ENCODE peak calls at places on chromosomes 7 and 10, in ten cellular contexts. One of them, this sample, is unnamed.

GRCh38 chr7:46220066-46220630 is 299.1 kb upstream of the IGFBP3 start:
- DNase-seq in HFFc6: peak; percentile 13
- DNase-seq in HFF-Myc: no peak
- DNase-seq in astrocyte of the cerebellum: no peak
- DNase-seq in psoas muscle: no peak
- DNase-seq in PC-9: peak; percentile 98
- DNase-seq in OCI-LY7: no peak
- DNase-seq in transverse colon: no peak
- DNase-seq in thoracic aorta: no peak
- DNase-seq in GM13976: no peak
- DNase-seq in this sample: no peak

GRCh38 chr10:14530465-14530864 is 199.7 kb upstream of the FRMD4A start:
- DNase-seq in HFFc6: peak; percentile 29
- DNase-seq in OCI-LY7: no peak
- DNase-seq in transverse colon: no peak
- DNase-seq in PC-9: no peak
- DNase-seq in HFF-Myc: no peak
- DNase-seq in thoracic aorta: no peak
- DNase-seq in psoas muscle: no peak
- DNase-seq in astrocyte of the cerebellum: no peak
- DNase-seq in GM13976: no peak
- DNase-seq in this sample: no peak

GRCh38 chr7:136912339-136912738 is 43.9 kb downstream of the CHRM2 start:
- DNase-seq in psoas muscle: no peak
- DNase-seq in PC-9: no peak
- DNase-seq in thoracic aorta: no peak
- DNase-seq in astrocyte of the cerebellum: no peak
- DNase-seq in GM13976: no peak
- DNase-seq in HFF-Myc: no peak
- DNase-seq in HFFc6: no peak
- DNase-seq in transverse colon: no peak
- DNase-seq in OCI-LY7: no peak
- DNase-seq in this sample: no peak

GRCh38 chr10:33453081-33453850 is 118.8 kb upstream of the NRP1 start:
- DNase-seq in OCI-LY7: no peak
- DNase-seq in astrocyte of the cerebellum: peak; percentile 32
- DNase-seq in thoracic aorta: no peak
- DNase-seq in psoas muscle: no peak
- DNase-seq in HFFc6: peak; percentile 86
- DNase-seq in GM13976: no peak
- DNase-seq in PC-9: no peak
- DNase-seq in transverse colon: no peak
- DNase-seq in HFF-Myc: no peak
- DNase-seq in this sample: no peak

GRCh38 chr7:157557263-157557662 is 220.5 kb downstream of the DNAJB6 start:
- DNase-seq in GM13976: no peak
- DNase-seq in OCI-LY7: no peak
- DNase-seq in HFFc6: no peak
- DNase-seq in psoas muscle: no peak
- DNase-seq in PC-9: no peak
- DNase-seq in HFF-Myc: no peak
- DNase-seq in thoracic aorta: no peak
- DNase-seq in transverse colon: no peak
- DNase-seq in astrocyte of the cerebellum: no peak
- DNase-seq in this sample: peak; percentile 12

GRCh38 chr10:95133997-95134396 is 60.0 kb upstream of the ACSM6 start:
- DNase-seq in transverse colon: no peak
- DNase-seq in thoracic aorta: no peak
- DNase-seq in astrocyte of the cerebellum: no peak
- DNase-seq in OCI-LY7: no peak
- DNase-seq in PC-9: no peak
- DNase-seq in HFFc6: no peak
- DNase-seq in HFF-Myc: no peak
- DNase-seq in GM13976: no peak
- DNase-seq in psoas muscle: no peak
- DNase-seq in this sample: no peak

GRCh38 chr7:132318338-132319318 is 257.6 kb downstream of the PLXNA4 start:
- DNase-seq in GM13976: peak; percentile 85
- DNase-seq in astrocyte of the cerebellum: peak; percentile 76
- DNase-seq in HFF-Myc: peak; percentile 54
- DNase-seq in HFFc6: peak; percentile 74
- DNase-seq in psoas muscle: peak; percentile 87
- DNase-seq in thoracic aorta: peak; percentile 27
- DNase-seq in OCI-LY7: peak; percentile 74
- DNase-seq in transverse colon: peak; percentile 85
- DNase-seq in PC-9: peak; percentile 61
- DNase-seq in this sample: peak; percentile 59

GRCh38 chr7:11615163-11615562 is 216.8 kb downstream of the THSD7A start:
- DNase-seq in thoracic aorta: no peak
- DNase-seq in psoas muscle: no peak
- DNase-seq in OCI-LY7: no peak
- DNase-seq in transverse colon: no peak
- DNase-seq in GM13976: no peak
- DNase-seq in HFF-Myc: no peak
- DNase-seq in astrocyte of the cerebellum: no peak
- DNase-seq in PC-9: no peak
- DNase-seq in HFFc6: no peak
- DNase-seq in this sample: no peak

GRCh38 chr7:71535616-71536015 is 403.7 kb downstream of the GALNT17 start:
- DNase-seq in HFF-Myc: no peak
- DNase-seq in psoas muscle: no peak
- DNase-seq in astrocyte of the cerebellum: no peak
- DNase-seq in thoracic aorta: no peak
- DNase-seq in HFFc6: no peak
- DNase-seq in PC-9: no peak
- DNase-seq in GM13976: no peak
- DNase-seq in OCI-LY7: no peak
- DNase-seq in transverse colon: no peak
- DNase-seq in this sample: no peak

GRCh38 chr7:68306692-68307107 is 1291.6 kb upstream of the AUTS2 start:
- DNase-seq in transverse colon: no peak
- DNase-seq in astrocyte of the cerebellum: no peak
- DNase-seq in GM13976: no peak
- DNase-seq in HFFc6: no peak
- DNase-seq in psoas muscle: no peak
- DNase-seq in OCI-LY7: no peak
- DNase-seq in thoracic aorta: no peak
- DNase-seq in HFF-Myc: no peak
- DNase-seq in PC-9: no peak
- DNase-seq in this sample: no peak

GRCh38 chr7:154960063-154960790 is 42.7 kb downstream of the PAXIP1 start:
- DNase-seq in PC-9: no peak
- DNase-seq in HFF-Myc: no peak
- DNase-seq in OCI-LY7: no peak
- DNase-seq in thoracic aorta: no peak
- DNase-seq in transverse colon: no peak
- DNase-seq in GM13976: no peak
- DNase-seq in astrocyte of the cerebellum: no peak
- DNase-seq in psoas muscle: no peak
- DNase-seq in HFFc6: no peak
- DNase-seq in this sample: no peak

GRCh38 chr10:58743466-58744115 is 230.9 kb downstream of the BICC1 start:
- DNase-seq in PC-9: no peak
- DNase-seq in HFFc6: peak; percentile 26
- DNase-seq in OCI-LY7: no peak
- DNase-seq in astrocyte of the cerebellum: no peak
- DNase-seq in thoracic aorta: no peak
- DNase-seq in transverse colon: no peak
- DNase-seq in psoas muscle: no peak
- DNase-seq in GM13976: no peak
- DNase-seq in HFF-Myc: no peak
- DNase-seq in this sample: no peak

GRCh38 chr7:43905954-43906326 is 456 bp downstream of the URGCP start:
- DNase-seq in HFF-Myc: no peak
- DNase-seq in GM13976: peak; percentile 69
- DNase-seq in transverse colon: peak; percentile 27
- DNase-seq in PC-9: peak; percentile 49
- DNase-seq in thoracic aorta: no peak
- DNase-seq in astrocyte of the cerebellum: no peak
- DNase-seq in OCI-LY7: no peak
- DNase-seq in HFFc6: no peak
- DNase-seq in psoas muscle: peak; percentile 21
- DNase-seq in this sample: no peak

GRCh38 chr7:100641860-100642533 is 645 bp upstream of the TFR2 start:
- DNase-seq in thoracic aorta: no peak
- DNase-seq in transverse colon: no peak
- DNase-seq in PC-9: no peak
- DNase-seq in HFFc6: no peak
- DNase-seq in GM13976: peak; percentile 59
- DNase-seq in OCI-LY7: no peak
- DNase-seq in psoas muscle: no peak
- DNase-seq in HFF-Myc: no peak
- DNase-seq in astrocyte of the cerebellum: no peak
- DNase-seq in this sample: no peak

GRCh38 chr7:44639701-44640321 is 33.4 kb downstream of the OGDH start:
- DNase-seq in thoracic aorta: no peak
- DNase-seq in GM13976: no peak
- DNase-seq in HFF-Myc: peak; percentile 84
- DNase-seq in OCI-LY7: no peak
- DNase-seq in HFFc6: peak; percentile 78
- DNase-seq in transverse colon: no peak
- DNase-seq in PC-9: peak; percentile 75
- DNase-seq in psoas muscle: peak; percentile 29
- DNase-seq in astrocyte of the cerebellum: peak; percentile 68
- DNase-seq in this sample: no peak

GRCh38 chr7:156578578-156578940 is 62.0 kb upstream of the RNF32 start:
- DNase-seq in psoas muscle: no peak
- DNase-seq in transverse colon: no peak
- DNase-seq in GM13976: no peak
- DNase-seq in thoracic aorta: no peak
- DNase-seq in HFF-Myc: no peak
- DNase-seq in OCI-LY7: no peak
- DNase-seq in PC-9: no peak
- DNase-seq in astrocyte of the cerebellum: no peak
- DNase-seq in HFFc6: no peak
- DNase-seq in this sample: no peak

GRCh38 chr7:23597064-23597907 is at the start of gene CCDC126:
- DNase-seq in OCI-LY7: peak; percentile 91
- DNase-seq in HFFc6: peak; percentile 85
- DNase-seq in transverse colon: peak; percentile 95
- DNase-seq in astrocyte of the cerebellum: peak; percentile 75
- DNase-seq in thoracic aorta: peak; percentile 68
- DNase-seq in HFF-Myc: peak; percentile 56
- DNase-seq in GM13976: peak; percentile 90
- DNase-seq in psoas muscle: peak; percentile 94
- DNase-seq in PC-9: peak; percentile 87
- DNase-seq in this sample: peak; percentile 86
- TF ChIP-seq CTCF in OCI-LY7: no peak
- TF ChIP-seq CTCF in HFFc6: no peak
- TF ChIP-seq CTCF in transverse colon: no peak
- TF ChIP-seq CTCF in astrocyte of the cerebellum: no peak
- TF ChIP-seq CTCF in thoracic aorta: no peak
- TF ChIP-seq CTCF in HFF-Myc: no peak
- TF ChIP-seq CTCF in GM13976: no peak
- TF ChIP-seq CTCF in psoas muscle: no peak
- TF ChIP-seq CTCF in PC-9: no peak
- TF ChIP-seq CTCF in this sample: no peak

GRCh38 chr7:33463131-33463530 is 333.8 kb downstream of the BBS9 start:
- DNase-seq in thoracic aorta: no peak
- DNase-seq in GM13976: no peak
- DNase-seq in psoas muscle: no peak
- DNase-seq in HFF-Myc: no peak
- DNase-seq in PC-9: no peak
- DNase-seq in HFFc6: no peak
- DNase-seq in astrocyte of the cerebellum: no peak
- DNase-seq in transverse colon: no peak
- DNase-seq in OCI-LY7: no peak
- DNase-seq in this sample: no peak

GRCh38 chr7:33457041-33457440 is 327.7 kb downstream of the BBS9 start:
- DNase-seq in GM13976: no peak
- DNase-seq in HFFc6: no peak
- DNase-seq in OCI-LY7: no peak
- DNase-seq in psoas muscle: no peak
- DNase-seq in HFF-Myc: no peak
- DNase-seq in PC-9: no peak
- DNase-seq in transverse colon: no peak
- DNase-seq in astrocyte of the cerebellum: no peak
- DNase-seq in thoracic aorta: no peak
- DNase-seq in this sample: no peak

GRCh38 chr7:33459340-33459751 is 330.0 kb downstream of the BBS9 start:
- DNase-seq in OCI-LY7: peak; percentile 3
- DNase-seq in HFFc6: peak; percentile 55
- DNase-seq in transverse colon: no peak
- DNase-seq in astrocyte of the cerebellum: peak; percentile 19
- DNase-seq in PC-9: no peak
- DNase-seq in HFF-Myc: peak; percentile 3
- DNase-seq in thoracic aorta: no peak
- DNase-seq in psoas muscle: no peak
- DNase-seq in GM13976: no peak
- DNase-seq in this sample: no peak
- TF ChIP-seq CTCF in OCI-LY7: peak; percentile 39
- TF ChIP-seq CTCF in HFFc6: peak; percentile 76
- TF ChIP-seq CTCF in transverse colon: peak; percentile 26
- TF ChIP-seq CTCF in astrocyte of the cerebellum: peak; percentile 66
- TF ChIP-seq CTCF in PC-9: peak; percentile 60
- TF ChIP-seq CTCF in HFF-Myc: peak; percentile 54
- TF ChIP-seq CTCF in thoracic aorta: no peak
- TF ChIP-seq CTCF in psoas muscle: peak; percentile 55
- TF ChIP-seq CTCF in GM13976: no peak
- TF ChIP-seq CTCF in this sample: no peak

GRCh38 chr10:124262249-124262865 is 156.4 kb downstream of the OAT start:
- DNase-seq in astrocyte of the cerebellum: no peak
- DNase-seq in thoracic aorta: no peak
- DNase-seq in PC-9: no peak
- DNase-seq in GM13976: no peak
- DNase-seq in OCI-LY7: peak; percentile 33
- DNase-seq in transverse colon: no peak
- DNase-seq in HFF-Myc: no peak
- DNase-seq in psoas muscle: no peak
- DNase-seq in HFFc6: no peak
- DNase-seq in this sample: no peak
- TF ChIP-seq CTCF in astrocyte of the cerebellum: no peak
- TF ChIP-seq CTCF in thoracic aorta: no peak
- TF ChIP-seq CTCF in PC-9: no peak
- TF ChIP-seq CTCF in GM13976: no peak
- TF ChIP-seq CTCF in OCI-LY7: peak; percentile 43
- TF ChIP-seq CTCF in transverse colon: no peak
- TF ChIP-seq CTCF in HFF-Myc: no peak
- TF ChIP-seq CTCF in psoas muscle: peak; percentile 24
- TF ChIP-seq CTCF in HFFc6: no peak
- TF ChIP-seq CTCF in this sample: no peak

DNA sequence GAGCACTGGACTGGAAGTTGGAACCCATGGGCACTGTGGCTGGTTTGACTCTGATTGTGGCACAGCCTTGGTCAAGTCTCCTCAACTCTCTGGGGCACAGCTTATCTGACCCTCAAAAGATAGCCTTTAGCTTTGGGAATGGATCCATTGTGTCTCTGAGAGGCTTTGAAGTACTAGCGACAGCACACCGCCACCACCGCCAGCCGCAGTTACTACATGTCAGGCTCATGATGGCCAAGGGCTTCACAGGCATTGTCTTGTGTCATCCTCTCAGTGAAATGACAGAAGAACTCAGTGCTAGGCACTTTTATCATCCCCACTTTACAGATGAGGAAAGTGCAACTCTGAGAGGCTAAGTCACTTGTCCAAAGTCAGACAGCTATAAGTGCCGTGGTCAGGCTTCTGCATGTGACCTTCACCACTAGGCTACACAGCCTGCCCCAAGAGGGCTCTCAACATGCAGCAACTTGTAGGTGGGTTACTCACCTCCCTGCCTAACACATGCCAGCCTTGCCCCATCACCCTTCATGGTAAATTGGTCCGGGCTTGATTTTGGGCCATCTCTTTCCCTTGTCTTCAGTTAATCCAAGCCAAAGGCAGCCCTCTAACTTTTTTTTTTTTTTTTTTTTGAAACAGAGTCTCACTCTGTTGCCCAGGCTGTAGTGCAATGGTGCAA is 44.1 kb downstream of the C10orf105 start:
- DNase-seq in OCI-LY7: no peak
- DNase-seq in GM13976: no peak
- DNase-seq in thoracic aorta: no peak
- DNase-seq in HFFc6: no peak
- DNase-seq in PC-9: no peak
- DNase-seq in transverse colon: no peak
- DNase-seq in psoas muscle: no peak
- DNase-seq in HFF-Myc: no peak
- DNase-seq in astrocyte of the cerebellum: no peak
- DNase-seq in this sample: no peak
- TF ChIP-seq CTCF in OCI-LY7: no peak
- TF ChIP-seq CTCF in GM13976: no peak
- TF ChIP-seq CTCF in thoracic aorta: no peak
- TF ChIP-seq CTCF in HFFc6: no peak
- TF ChIP-seq CTCF in PC-9: no peak
- TF ChIP-seq CTCF in transverse colon: no peak
- TF ChIP-seq CTCF in psoas muscle: no peak
- TF ChIP-seq CTCF in HFF-Myc: no peak
- TF ChIP-seq CTCF in astrocyte of the cerebellum: no peak
- TF ChIP-seq CTCF in this sample: no peak